ENCODE peak calls at places on chromosomes 13 and 19, in five cellular contexts. One of them, this sample, is unnamed.

GRCh38 chr13:59766236-59766635 is 397.5 kb downstream of the DIAPH3 start:
- DNase-seq in K562: no peak
- DNase-seq in SK-N-SH: no peak
- DNase-seq in sigmoid colon: no peak
- DNase-seq in breast epithelium: no peak
- DNase-seq in this sample: no peak

GRCh38 chr19:39024875-39025641 is 7.3 kb downstream of the FBXO27 start:
- DNase-seq in sigmoid colon: no peak
- DNase-seq in SK-N-SH: no peak
- DNase-seq in breast epithelium: no peak
- DNase-seq in K562: peak; percentile 67
- DNase-seq in this sample: no peak

GRCh38 chr13:47289578-47289977 is 392.7 kb upstream of the HTR2A start:
- DNase-seq in sigmoid colon: no peak
- DNase-seq in K562: no peak
- DNase-seq in breast epithelium: no peak
- DNase-seq in SK-N-SH: no peak
- DNase-seq in this sample: no peak

GRCh38 chr13:98284677-98285076 is 107.6 kb upstream of the RNF113B start:
- DNase-seq in sigmoid colon: no peak
- DNase-seq in breast epithelium: no peak
- DNase-seq in K562: no peak
- DNase-seq in SK-N-SH: no peak
- DNase-seq in this sample: no peak

GRCh38 chr19:1855828-1856255 is 7.5 kb downstream of the KLF16 start:
- DNase-seq in K562: no peak
- DNase-seq in SK-N-SH: no peak
- DNase-seq in breast epithelium: no peak
- DNase-seq in sigmoid colon: no peak
- DNase-seq in this sample: no peak

GRCh38 chr13:93262729-93263128 is 36.1 kb downstream of the GPC6 start:
- DNase-seq in sigmoid colon: no peak
- DNase-seq in SK-N-SH: no peak
- DNase-seq in breast epithelium: no peak
- DNase-seq in K562: no peak
- DNase-seq in this sample: no peak

GRCh38 chr19:44401108-44401786 is at the start of gene ZNF285:
- DNase-seq in sigmoid colon: peak; percentile 95
- DNase-seq in K562: peak; percentile 87
- DNase-seq in SK-N-SH: peak; percentile 91
- DNase-seq in breast epithelium: peak; percentile 86
- DNase-seq in this sample: peak; percentile 67

GRCh38 chr19:43700368-43701015 is 15.4 kb upstream of the IRGC start:
- DNase-seq in K562: no peak
- DNase-seq in SK-N-SH: no peak
- DNase-seq in breast epithelium: peak; percentile 25
- DNase-seq in sigmoid colon: peak; percentile 75
- DNase-seq in this sample: no peak

GRCh38 chr13:109345433-109345941 is 440.9 kb downstream of the IRS2 start:
- DNase-seq in K562: no peak
- DNase-seq in sigmoid colon: no peak
- DNase-seq in SK-N-SH: peak; percentile 75
- DNase-seq in breast epithelium: no peak
- DNase-seq in this sample: no peak

GRCh38 chr19:42271861-42272534 is 2.9 kb downstream of the CIC start:
- DNase-seq in breast epithelium: no peak
- DNase-seq in K562: no peak
- DNase-seq in SK-N-SH: no peak
- DNase-seq in sigmoid colon: peak; percentile 68
- DNase-seq in this sample: no peak

GRCh38 chr13:81223784-81224501 is 883.0 kb upstream of the SPRY2 start:
- DNase-seq in sigmoid colon: no peak
- DNase-seq in K562: no peak
- DNase-seq in SK-N-SH: no peak
- DNase-seq in breast epithelium: no peak
- DNase-seq in this sample: no peak

GRCh38 chr19:38675611-38676010 is 28.2 kb downstream of the ACTN4 start:
- DNase-seq in sigmoid colon: no peak
- DNase-seq in K562: peak; percentile 50
- DNase-seq in SK-N-SH: no peak
- DNase-seq in breast epithelium: no peak
- DNase-seq in this sample: no peak

GRCh38 chr19:33802001-33802400 is 5.3 kb downstream of the KCTD15 start:
- DNase-seq in K562: no peak
- DNase-seq in sigmoid colon: no peak
- DNase-seq in SK-N-SH: no peak
- DNase-seq in breast epithelium: no peak
- DNase-seq in this sample: no peak

GRCh38 chr13:78658630-78659449 is at the start of gene OBI1:
- DNase-seq in breast epithelium: peak; percentile 78
- DNase-seq in K562: peak; percentile 76
- DNase-seq in SK-N-SH: peak; percentile 88
- DNase-seq in sigmoid colon: peak; percentile 95
- DNase-seq in this sample: no peak

GRCh38 chr19:43564800-43565199 is 10.5 kb downstream of the XRCC1 start:
- DNase-seq in SK-N-SH: no peak
- DNase-seq in breast epithelium: no peak
- DNase-seq in K562: no peak
- DNase-seq in sigmoid colon: no peak
- DNase-seq in this sample: no peak

DNA sequence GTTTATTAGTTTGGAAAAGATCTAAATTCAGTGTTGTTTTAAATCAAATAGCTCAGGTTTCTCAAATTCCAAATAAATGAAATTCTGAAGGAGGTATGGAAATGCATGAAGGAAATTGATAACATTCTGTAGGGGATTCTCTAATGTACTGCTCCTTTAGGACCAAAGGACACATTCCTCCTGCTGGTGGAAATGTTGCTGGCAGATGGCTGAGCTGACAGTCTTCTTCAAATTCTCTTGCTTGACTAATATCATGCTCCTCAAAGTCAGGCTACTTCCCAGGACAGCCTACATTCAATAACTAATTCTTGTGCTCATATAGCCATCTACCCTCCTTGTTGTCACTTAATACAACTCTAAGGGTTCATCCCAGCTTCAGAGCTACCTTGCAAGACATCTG is 1118.5 kb downstream of the PCDH9 start:
- DNase-seq in SK-N-SH: no peak
- DNase-seq in K562: no peak
- DNase-seq in breast epithelium: no peak
- DNase-seq in sigmoid colon: no peak
- DNase-seq in this sample: no peak
- TF ChIP-seq CTCF in SK-N-SH: no peak
- TF ChIP-seq CTCF in K562: no peak
- TF ChIP-seq CTCF in breast epithelium: no peak
- TF ChIP-seq CTCF in sigmoid colon: no peak
- TF ChIP-seq CTCF in this sample: no peak

GRCh38 chr19:53883741-53884140 is 1.7 kb downstream of the PRKCG start:
- DNase-seq in K562: no peak
- DNase-seq in SK-N-SH: no peak
- DNase-seq in sigmoid colon: no peak
- DNase-seq in breast epithelium: no peak
- DNase-seq in this sample: no peak
- TF ChIP-seq POLR2AphosphoS5 in K562: no peak
- TF ChIP-seq POLR2AphosphoS5 in SK-N-SH: no peak
- TF ChIP-seq POLR2AphosphoS5 in sigmoid colon: no peak
- TF ChIP-seq POLR2AphosphoS5 in breast epithelium: no peak
- TF ChIP-seq POLR2AphosphoS5 in this sample: no peak

GRCh38 chr19:31349160-31349881 is at the start of gene TSHZ3:
- DNase-seq in sigmoid colon: peak; percentile 94
- DNase-seq in breast epithelium: no peak
- DNase-seq in SK-N-SH: peak; percentile 89
- DNase-seq in K562: peak; percentile 14
- DNase-seq in this sample: no peak
- H3K27ac ChIP-seq in sigmoid colon: peak within 1 kb of the TSS; percentile 99
- H3K27ac ChIP-seq in breast epithelium: peak within 1 kb of the TSS; percentile 85
- H3K27ac ChIP-seq in SK-N-SH: peak within 1 kb of the TSS; percentile 83
- H3K27ac ChIP-seq in K562: no peak within 1 kb of the TSS
- H3K27ac ChIP-seq in this sample: no peak within 1 kb of the TSS

DNA sequence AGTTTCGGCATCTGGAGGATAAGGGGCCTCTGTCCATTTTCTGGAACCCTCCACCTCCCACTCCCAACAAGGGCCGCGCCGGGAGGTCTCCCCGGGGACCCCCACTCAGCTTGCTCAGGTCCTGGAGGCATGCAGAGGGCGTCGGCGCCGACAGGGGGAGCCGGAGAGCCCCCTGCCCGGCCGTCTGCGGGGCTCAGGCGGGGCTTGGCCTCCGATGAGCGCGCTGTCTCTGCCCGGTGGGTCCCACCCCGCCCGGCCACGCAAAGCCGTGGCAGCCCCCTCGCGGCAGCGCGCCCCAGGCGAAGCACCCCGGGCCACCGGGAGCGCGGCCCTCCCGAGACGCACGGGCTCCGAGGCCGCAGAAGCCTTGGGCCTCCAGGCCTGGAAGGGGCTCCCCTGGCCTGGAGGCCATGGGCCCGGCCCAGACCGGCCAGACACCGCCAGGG is 149.7 kb upstream of the ZNF536 start:
- DNase-seq in K562: peak; percentile 68
- DNase-seq in breast epithelium: no peak
- DNase-seq in SK-N-SH: peak; percentile 46
- DNase-seq in sigmoid colon: no peak
- DNase-seq in this sample: no peak
- TF ChIP-seq CTCF in K562: peak; percentile 58
- TF ChIP-seq CTCF in breast epithelium: no peak
- TF ChIP-seq CTCF in SK-N-SH: no peak
- TF ChIP-seq CTCF in sigmoid colon: no peak
- TF ChIP-seq CTCF in this sample: peak; percentile 90

GRCh38 chr13:32040052-32040642 is 8.6 kb downstream of the FRY start:
- DNase-seq in K562: no peak
- DNase-seq in SK-N-SH: no peak
- DNase-seq in sigmoid colon: no peak
- DNase-seq in breast epithelium: no peak
- DNase-seq in this sample: no peak
- TF ChIP-seq POLR2AphosphoS5 in K562: no peak
- TF ChIP-seq POLR2AphosphoS5 in SK-N-SH: no peak
- TF ChIP-seq POLR2AphosphoS5 in sigmoid colon: no peak
- TF ChIP-seq POLR2AphosphoS5 in breast epithelium: no peak
- TF ChIP-seq POLR2AphosphoS5 in this sample: no peak

GRCh38 chr19:57559008-57559403 is 657 bp downstream of the ZNF550 start:
- DNase-seq in sigmoid colon: no peak
- DNase-seq in K562: peak; percentile 37
- DNase-seq in breast epithelium: no peak
- DNase-seq in SK-N-SH: peak; percentile 54
- DNase-seq in this sample: no peak
- H3K27ac ChIP-seq in sigmoid colon: peak overlapping the region; percentile 78
- H3K27ac ChIP-seq in K562: peak overlapping the region; percentile 69
- H3K27ac ChIP-seq in breast epithelium: peak overlapping the region; percentile 77
- H3K27ac ChIP-seq in SK-N-SH: peak overlapping the region; percentile 48
- H3K27ac ChIP-seq in this sample: peak overlapping the region; percentile 79

GRCh38 chr19:28009696-28010095 is 1203.3 kb downstream of the UQCRFS1 start:
- DNase-seq in sigmoid colon: no peak
- DNase-seq in SK-N-SH: no peak
- DNase-seq in breast epithelium: no peak
- DNase-seq in K562: no peak
- DNase-seq in this sample: no peak
- TF ChIP-seq CTCF in sigmoid colon: no peak
- TF ChIP-seq CTCF in SK-N-SH: no peak
- TF ChIP-seq CTCF in breast epithelium: no peak
- TF ChIP-seq CTCF in K562: no peak
- TF ChIP-seq CTCF in this sample: no peak

GRCh38 chr19:36151144-36152051 is 849 bp downstream of the COX7A1 start:
- DNase-seq in breast epithelium: peak; percentile 84
- DNase-seq in sigmoid colon: peak; percentile 83
- DNase-seq in K562: no peak
- DNase-seq in SK-N-SH: no peak
- DNase-seq in this sample: no peak
- TF ChIP-seq POLR2AphosphoS5 in breast epithelium: peak; percentile 57
- TF ChIP-seq POLR2AphosphoS5 in sigmoid colon: peak; percentile 77
- TF ChIP-seq POLR2AphosphoS5 in K562: no peak
- TF ChIP-seq POLR2AphosphoS5 in SK-N-SH: no peak
- TF ChIP-seq POLR2AphosphoS5 in this sample: no peak

This sample was measured in Panc1.